ENCODE peak calls at places on chromosomes 13 and 19, in nine cellular contexts. J is A549, E is amygdala, B is putamen, O is EL, C is omental fat pad, F is AG09319, L is esophagus squamous epithelium, I is endodermal cell. K is an unnamed sample.

GRCh38 chr13:66312312-66313087 is 917.6 kb downstream of the PCDH9 start:
- DNase-seq in L (no peak), E (no peak), I (no peak), J (peak; percentile 17), B (no peak), O (peak; percentile 67), C (no peak), F (no peak), K (peak; percentile 92)

GRCh38 chr19:58361900-58362271 is 665 bp downstream of the ZNF497 start:
- DNase-seq in L (no peak), C (no peak), O (no peak), J (peak; percentile 87), E (no peak), F (no peak), I (no peak), B (no peak), K (no peak)

GRCh38 chr19:16369306-16369663 is 44.7 kb downstream of the KLF2 start:
- DNase-seq in E (no peak), B (no peak), O (no peak), I (no peak), J (no peak), L (no peak), F (no peak), C (no peak), K (no peak)

GRCh38 chr13:47672245-47672975 is 328.7 kb downstream of the SUCLA2 start:
- DNase-seq in F (no peak), I (no peak), E (no peak), L (no peak), J (no peak), C (no peak), B (no peak), O (peak; percentile 23), K (no peak)

GRCh38 chr19:42369433-42370067 is 20.5 kb downstream of the CNFN start:
- DNase-seq in C (no peak), J (no peak), O (no peak), F (no peak), B (no peak), E (no peak), L (no peak), I (peak; percentile 58), K (no peak)

GRCh38 chr19:18361646-18362045 is 21.2 kb downstream of the PGPEP1 start:
- DNase-seq in F (no peak), L (no peak), I (no peak), J (no peak), B (no peak), O (no peak), C (no peak), E (no peak), K (no peak)

GRCh38 chr19:32018014-32018413 is 327.4 kb upstream of the ZNF507 start:
- DNase-seq in O (no peak), B (no peak), J (no peak), L (no peak), I (no peak), E (no peak), F (no peak), C (no peak), K (no peak)

GRCh38 chr19:34253711-34254551 is 423 bp upstream of the GARRE1 start:
- DNase-seq in E (peak; percentile 79), B (peak; percentile 71), F (no peak), L (peak; percentile 32), J (no peak), I (peak; percentile 96), C (peak; percentile 55), O (peak; percentile 63), K (no peak)

GRCh38 chr19:48190288-48191284 is 20.1 kb downstream of the ZSWIM9 start:
- DNase-seq in O (peak; percentile 17), J (no peak), I (peak; percentile 97), E (peak; percentile 22), L (no peak), C (no peak), F (no peak), B (peak; percentile 63), K (peak; percentile 27)

GRCh38 chr13:113846639-113847318 is 17.1 kb downstream of the GAS6 start:
- DNase-seq in J (no peak), L (no peak), I (peak; percentile 32), C (peak; percentile 12), B (no peak), E (no peak), F (no peak), O (no peak), K (no peak)

GRCh38 chr13:71672527-71672926 is 194.5 kb downstream of the DACH1 start:
- DNase-seq in L (no peak), C (no peak), J (no peak), E (no peak), F (no peak), B (no peak), I (no peak), O (no peak), K (no peak)

GRCh38 chr13:76438050-76438449 is 448.2 kb downstream of the KCTD12 start:
- DNase-seq in I (no peak), C (no peak), O (no peak), L (no peak), F (no peak), E (no peak), J (no peak), B (no peak), K (peak; percentile 48)

K was measured in brain microvascular endothelial cell.